ENCODE peak calls at places on chromosomes 11 and 22, in six cellular contexts. One of them, this sample, is unnamed.

GRCh38 chr22:20956258-20957117 is 10.6 kb upstream of the AIFM3 start:
- DNase-seq in RWPE2: no peak
- DNase-seq in CD8-positive, alpha-beta T cell: no peak
- DNase-seq in activated CD4-positive, CD25-positive, alpha-beta regulatory T cell: no peak
- DNase-seq in HEK293T: no peak
- DNase-seq in fibroblast of mammary gland: peak
- DNase-seq in this sample: no peak

GRCh38 chr11:48099916-48100446 is 116.6 kb upstream of the OR4B1 start:
- DNase-seq in HEK293T: no peak
- DNase-seq in CD8-positive, alpha-beta T cell: no peak
- DNase-seq in fibroblast of mammary gland: no peak
- DNase-seq in activated CD4-positive, CD25-positive, alpha-beta regulatory T cell: no peak
- DNase-seq in RWPE2: no peak
- DNase-seq in this sample: no peak

GRCh38 chr11:113474362-113475159 is 637 bp downstream of the DRD2 start:
- DNase-seq in CD8-positive, alpha-beta T cell: peak
- DNase-seq in RWPE2: peak
- DNase-seq in activated CD4-positive, CD25-positive, alpha-beta regulatory T cell: peak
- DNase-seq in HEK293T: peak
- DNase-seq in fibroblast of mammary gland: peak
- DNase-seq in this sample: peak

GRCh38 chr11:120660024-120660565 is 148.5 kb downstream of the GRIK4 start:
- DNase-seq in CD8-positive, alpha-beta T cell: peak
- DNase-seq in HEK293T: peak
- DNase-seq in RWPE2: no peak
- DNase-seq in fibroblast of mammary gland: peak
- DNase-seq in activated CD4-positive, CD25-positive, alpha-beta regulatory T cell: no peak
- DNase-seq in this sample: no peak

GRCh38 chr11:74966651-74967050 is 17.6 kb downstream of the SPCS2 start:
- DNase-seq in RWPE2: no peak
- DNase-seq in HEK293T: no peak
- DNase-seq in activated CD4-positive, CD25-positive, alpha-beta regulatory T cell: no peak
- DNase-seq in CD8-positive, alpha-beta T cell: no peak
- DNase-seq in fibroblast of mammary gland: peak
- DNase-seq in this sample: no peak

GRCh38 chr22:22486132-22486899 is 22.2 kb downstream of the ZNF280B start:
- DNase-seq in fibroblast of mammary gland: no peak
- DNase-seq in activated CD4-positive, CD25-positive, alpha-beta regulatory T cell: no peak
- DNase-seq in RWPE2: no peak
- DNase-seq in HEK293T: no peak
- DNase-seq in CD8-positive, alpha-beta T cell: no peak
- DNase-seq in this sample: no peak

GRCh38 chr11:62373464-62374110 is 36.3 kb downstream of the ASRGL1 start:
- DNase-seq in CD8-positive, alpha-beta T cell: no peak
- DNase-seq in RWPE2: no peak
- DNase-seq in activated CD4-positive, CD25-positive, alpha-beta regulatory T cell: no peak
- DNase-seq in HEK293T: no peak
- DNase-seq in fibroblast of mammary gland: no peak
- DNase-seq in this sample: no peak

GRCh38 chr22:19108807-19109197 is 13.4 kb downstream of the DGCR2 start:
- DNase-seq in RWPE2: no peak
- DNase-seq in fibroblast of mammary gland: no peak
- DNase-seq in activated CD4-positive, CD25-positive, alpha-beta regulatory T cell: no peak
- DNase-seq in CD8-positive, alpha-beta T cell: no peak
- DNase-seq in HEK293T: no peak
- DNase-seq in this sample: no peak

GRCh38 chr11:110337570-110338193 is 41.3 kb upstream of the RDX start:
- DNase-seq in HEK293T: no peak
- DNase-seq in RWPE2: no peak
- DNase-seq in activated CD4-positive, CD25-positive, alpha-beta regulatory T cell: peak
- DNase-seq in CD8-positive, alpha-beta T cell: no peak
- DNase-seq in fibroblast of mammary gland: peak
- DNase-seq in this sample: no peak

GRCh38 chr11:117620131-117620530 is 176.9 kb downstream of the DSCAML1 start:
- DNase-seq in CD8-positive, alpha-beta T cell: no peak
- DNase-seq in fibroblast of mammary gland: no peak
- DNase-seq in activated CD4-positive, CD25-positive, alpha-beta regulatory T cell: no peak
- DNase-seq in HEK293T: no peak
- DNase-seq in RWPE2: no peak
- DNase-seq in this sample: no peak

GRCh38 chr11:75655619-75656018 is 13.2 kb downstream of the MAP6 start:
- DNase-seq in HEK293T: no peak
- DNase-seq in RWPE2: no peak
- DNase-seq in fibroblast of mammary gland: no peak
- DNase-seq in CD8-positive, alpha-beta T cell: no peak
- DNase-seq in activated CD4-positive, CD25-positive, alpha-beta regulatory T cell: no peak
- DNase-seq in this sample: no peak

GRCh38 chr11:80455818-80456217 is 1015.0 kb upstream of the TENM4 start:
- DNase-seq in HEK293T: no peak
- DNase-seq in activated CD4-positive, CD25-positive, alpha-beta regulatory T cell: no peak
- DNase-seq in CD8-positive, alpha-beta T cell: no peak
- DNase-seq in fibroblast of mammary gland: no peak
- DNase-seq in RWPE2: no peak
- DNase-seq in this sample: no peak

GRCh38 chr11:77095551-77096490 is 6.8 kb upstream of the OMP start:
- DNase-seq in RWPE2: peak
- DNase-seq in activated CD4-positive, CD25-positive, alpha-beta regulatory T cell: no peak
- DNase-seq in fibroblast of mammary gland: no peak
- DNase-seq in CD8-positive, alpha-beta T cell: no peak
- DNase-seq in HEK293T: no peak
- DNase-seq in this sample: peak

GRCh38 chr11:11387906-11388305 is 34.9 kb upstream of the CSNK2A3 start:
- DNase-seq in CD8-positive, alpha-beta T cell: no peak
- DNase-seq in HEK293T: no peak
- DNase-seq in activated CD4-positive, CD25-positive, alpha-beta regulatory T cell: no peak
- DNase-seq in RWPE2: no peak
- DNase-seq in fibroblast of mammary gland: no peak
- DNase-seq in this sample: no peak

GRCh38 chr22:39545310-39546063 is 12.9 kb upstream of the RPS19BP1 start:
- DNase-seq in CD8-positive, alpha-beta T cell: peak
- DNase-seq in RWPE2: no peak
- DNase-seq in fibroblast of mammary gland: peak
- DNase-seq in HEK293T: peak
- DNase-seq in activated CD4-positive, CD25-positive, alpha-beta regulatory T cell: peak
- DNase-seq in this sample: peak

GRCh38 chr11:46294365-46295309 is 17.2 kb downstream of the CREB3L1 start:
- DNase-seq in HEK293T: no peak
- DNase-seq in fibroblast of mammary gland: peak
- DNase-seq in RWPE2: no peak
- DNase-seq in CD8-positive, alpha-beta T cell: no peak
- DNase-seq in activated CD4-positive, CD25-positive, alpha-beta regulatory T cell: no peak
- DNase-seq in this sample: peak

GRCh38 chr11:102047305-102047924 is at the start of gene CFAP300:
- DNase-seq in fibroblast of mammary gland: peak
- DNase-seq in RWPE2: peak
- DNase-seq in HEK293T: peak
- DNase-seq in CD8-positive, alpha-beta T cell: peak
- DNase-seq in activated CD4-positive, CD25-positive, alpha-beta regulatory T cell: no peak
- DNase-seq in this sample: peak

GRCh38 chr11:115104851-115105453 is 399.3 kb downstream of the CADM1 start:
- DNase-seq in activated CD4-positive, CD25-positive, alpha-beta regulatory T cell: no peak
- DNase-seq in HEK293T: no peak
- DNase-seq in CD8-positive, alpha-beta T cell: no peak
- DNase-seq in fibroblast of mammary gland: no peak
- DNase-seq in RWPE2: no peak
- DNase-seq in this sample: no peak

GRCh38 chr22:18076060-18076497 is 1.7 kb upstream of the PEX26 start:
- DNase-seq in HEK293T: peak
- DNase-seq in activated CD4-positive, CD25-positive, alpha-beta regulatory T cell: peak
- DNase-seq in CD8-positive, alpha-beta T cell: peak
- DNase-seq in RWPE2: no peak
- DNase-seq in fibroblast of mammary gland: peak
- DNase-seq in this sample: peak

GRCh38 chr11:43072096-43072495 is 239.7 kb upstream of the API5 start:
- DNase-seq in CD8-positive, alpha-beta T cell: no peak
- DNase-seq in activated CD4-positive, CD25-positive, alpha-beta regulatory T cell: no peak
- DNase-seq in fibroblast of mammary gland: no peak
- DNase-seq in RWPE2: no peak
- DNase-seq in HEK293T: no peak
- DNase-seq in this sample: no peak

GRCh38 chr11:12540075-12540685 is 134.0 kb upstream of the TEAD1 start:
- DNase-seq in activated CD4-positive, CD25-positive, alpha-beta regulatory T cell: no peak
- DNase-seq in RWPE2: no peak
- DNase-seq in CD8-positive, alpha-beta T cell: no peak
- DNase-seq in fibroblast of mammary gland: peak
- DNase-seq in HEK293T: no peak
- DNase-seq in this sample: no peak

GRCh38 chr22:34709641-34710040 is 356.3 kb upstream of the ISX start:
- DNase-seq in RWPE2: no peak
- DNase-seq in HEK293T: no peak
- DNase-seq in fibroblast of mammary gland: no peak
- DNase-seq in CD8-positive, alpha-beta T cell: no peak
- DNase-seq in activated CD4-positive, CD25-positive, alpha-beta regulatory T cell: no peak
- DNase-seq in this sample: no peak

GRCh38 chr11:94845622-94846021 is 77.5 kb downstream of the AMOTL1 start:
- DNase-seq in activated CD4-positive, CD25-positive, alpha-beta regulatory T cell: no peak
- DNase-seq in RWPE2: no peak
- DNase-seq in CD8-positive, alpha-beta T cell: no peak
- DNase-seq in fibroblast of mammary gland: peak
- DNase-seq in HEK293T: no peak
- DNase-seq in this sample: no peak